ENCODE peak calls at places on chromosomes 7 and 10, in ten cellular contexts. One of them, this sample, is unnamed.

GRCh38 chr7:131897016-131897789 is 340.8 kb upstream of the PODXL start:
- DNase-seq in amygdala: no peak
- DNase-seq in tibial artery: no peak
- DNase-seq in naive B cell: no peak
- DNase-seq in GM10248: no peak
- DNase-seq in activated T-cell treated with anti-CD3 and anti-CD28 coated beads, Interleukin-2, amount 50 U/mL, for 4 hours: no peak
- DNase-seq in kidney tubule cell: peak; percentile 69
- DNase-seq in stimulated activated CD4-positive, alpha-beta T cell treated with anti-CD3 and anti-CD28 coated beads, TNF-alpha, amount 100 ng/mL, for 4 hours: no peak
- DNase-seq in LoVo: no peak
- DNase-seq in sigmoid colon: no peak
- DNase-seq in this sample: no peak

GRCh38 chr7:22351329-22351692 is 5.6 kb downstream of the RAPGEF5 start:
- DNase-seq in sigmoid colon: no peak
- DNase-seq in amygdala: no peak
- DNase-seq in naive B cell: no peak
- DNase-seq in LoVo: peak; percentile 48
- DNase-seq in tibial artery: no peak
- DNase-seq in kidney tubule cell: no peak
- DNase-seq in GM10248: no peak
- DNase-seq in stimulated activated CD4-positive, alpha-beta T cell treated with anti-CD3 and anti-CD28 coated beads, TNF-alpha, amount 100 ng/mL, for 4 hours: no peak
- DNase-seq in activated T-cell treated with anti-CD3 and anti-CD28 coated beads, Interleukin-2, amount 50 U/mL, for 4 hours: no peak
- DNase-seq in this sample: no peak

GRCh38 chr7:100465702-100466311 is 1.7 kb upstream of the SPACDR start:
- DNase-seq in stimulated activated CD4-positive, alpha-beta T cell treated with anti-CD3 and anti-CD28 coated beads, TNF-alpha, amount 100 ng/mL, for 4 hours: no peak
- DNase-seq in sigmoid colon: peak; percentile 92
- DNase-seq in kidney tubule cell: peak; percentile 76
- DNase-seq in tibial artery: peak; percentile 78
- DNase-seq in activated T-cell treated with anti-CD3 and anti-CD28 coated beads, Interleukin-2, amount 50 U/mL, for 4 hours: no peak
- DNase-seq in GM10248: peak; percentile 47
- DNase-seq in amygdala: peak; percentile 91
- DNase-seq in LoVo: no peak
- DNase-seq in naive B cell: no peak
- DNase-seq in this sample: peak; percentile 93

GRCh38 chr10:83425306-83425705 is 714.0 kb upstream of the GHITM start:
- DNase-seq in stimulated activated CD4-positive, alpha-beta T cell treated with anti-CD3 and anti-CD28 coated beads, TNF-alpha, amount 100 ng/mL, for 4 hours: no peak
- DNase-seq in LoVo: no peak
- DNase-seq in kidney tubule cell: no peak
- DNase-seq in GM10248: no peak
- DNase-seq in sigmoid colon: no peak
- DNase-seq in tibial artery: no peak
- DNase-seq in activated T-cell treated with anti-CD3 and anti-CD28 coated beads, Interleukin-2, amount 50 U/mL, for 4 hours: no peak
- DNase-seq in amygdala: no peak
- DNase-seq in naive B cell: no peak
- DNase-seq in this sample: no peak

GRCh38 chr10:25824050-25824449 is 110.0 kb upstream of the MYO3A start:
- DNase-seq in tibial artery: no peak
- DNase-seq in amygdala: no peak
- DNase-seq in GM10248: no peak
- DNase-seq in naive B cell: no peak
- DNase-seq in sigmoid colon: no peak
- DNase-seq in stimulated activated CD4-positive, alpha-beta T cell treated with anti-CD3 and anti-CD28 coated beads, TNF-alpha, amount 100 ng/mL, for 4 hours: no peak
- DNase-seq in kidney tubule cell: no peak
- DNase-seq in LoVo: no peak
- DNase-seq in activated T-cell treated with anti-CD3 and anti-CD28 coated beads, Interleukin-2, amount 50 U/mL, for 4 hours: no peak
- DNase-seq in this sample: no peak

GRCh38 chr10:4947635-4948596 is 15.3 kb upstream of the AKR1C1 start:
- DNase-seq in naive B cell: no peak
- DNase-seq in activated T-cell treated with anti-CD3 and anti-CD28 coated beads, Interleukin-2, amount 50 U/mL, for 4 hours: no peak
- DNase-seq in amygdala: no peak
- DNase-seq in tibial artery: peak; percentile 64
- DNase-seq in LoVo: peak; percentile 86
- DNase-seq in GM10248: no peak
- DNase-seq in stimulated activated CD4-positive, alpha-beta T cell treated with anti-CD3 and anti-CD28 coated beads, TNF-alpha, amount 100 ng/mL, for 4 hours: no peak
- DNase-seq in kidney tubule cell: peak; percentile 95
- DNase-seq in sigmoid colon: peak; percentile 84
- DNase-seq in this sample: no peak

GRCh38 chr10:60048146-60048545 is 141.8 kb upstream of the CCDC6 start:
- DNase-seq in LoVo: no peak
- DNase-seq in kidney tubule cell: peak; percentile 61
- DNase-seq in naive B cell: no peak
- DNase-seq in tibial artery: no peak
- DNase-seq in amygdala: no peak
- DNase-seq in sigmoid colon: no peak
- DNase-seq in stimulated activated CD4-positive, alpha-beta T cell treated with anti-CD3 and anti-CD28 coated beads, TNF-alpha, amount 100 ng/mL, for 4 hours: no peak
- DNase-seq in activated T-cell treated with anti-CD3 and anti-CD28 coated beads, Interleukin-2, amount 50 U/mL, for 4 hours: no peak
- DNase-seq in GM10248: no peak
- DNase-seq in this sample: no peak

GRCh38 chr10:88979153-88979562 is 11.4 kb upstream of the FAS start:
- DNase-seq in LoVo: peak; percentile 62
- DNase-seq in kidney tubule cell: peak; percentile 76
- DNase-seq in sigmoid colon: peak; percentile 93
- DNase-seq in GM10248: no peak
- DNase-seq in activated T-cell treated with anti-CD3 and anti-CD28 coated beads, Interleukin-2, amount 50 U/mL, for 4 hours: no peak
- DNase-seq in naive B cell: no peak
- DNase-seq in amygdala: no peak
- DNase-seq in tibial artery: peak; percentile 54
- DNase-seq in stimulated activated CD4-positive, alpha-beta T cell treated with anti-CD3 and anti-CD28 coated beads, TNF-alpha, amount 100 ng/mL, for 4 hours: no peak
- DNase-seq in this sample: peak; percentile 24

GRCh38 chr7:91089382-91089963 is 174.8 kb upstream of the FZD1 start:
- DNase-seq in naive B cell: peak; percentile 11
- DNase-seq in tibial artery: no peak
- DNase-seq in GM10248: peak; percentile 19
- DNase-seq in kidney tubule cell: peak; percentile 50
- DNase-seq in stimulated activated CD4-positive, alpha-beta T cell treated with anti-CD3 and anti-CD28 coated beads, TNF-alpha, amount 100 ng/mL, for 4 hours: no peak
- DNase-seq in amygdala: no peak
- DNase-seq in sigmoid colon: no peak
- DNase-seq in activated T-cell treated with anti-CD3 and anti-CD28 coated beads, Interleukin-2, amount 50 U/mL, for 4 hours: no peak
- DNase-seq in LoVo: peak; percentile 63
- DNase-seq in this sample: no peak

GRCh38 chr7:113775401-113775800 is 143.4 kb downstream of the PPP1R3A start:
- DNase-seq in amygdala: no peak
- DNase-seq in sigmoid colon: no peak
- DNase-seq in LoVo: no peak
- DNase-seq in stimulated activated CD4-positive, alpha-beta T cell treated with anti-CD3 and anti-CD28 coated beads, TNF-alpha, amount 100 ng/mL, for 4 hours: no peak
- DNase-seq in kidney tubule cell: no peak
- DNase-seq in tibial artery: no peak
- DNase-seq in GM10248: no peak
- DNase-seq in naive B cell: no peak
- DNase-seq in activated T-cell treated with anti-CD3 and anti-CD28 coated beads, Interleukin-2, amount 50 U/mL, for 4 hours: no peak
- DNase-seq in this sample: no peak

GRCh38 chr10:94358480-94358879 is 4.3 kb downstream of the NOC3L start:
- DNase-seq in stimulated activated CD4-positive, alpha-beta T cell treated with anti-CD3 and anti-CD28 coated beads, TNF-alpha, amount 100 ng/mL, for 4 hours: no peak
- DNase-seq in naive B cell: no peak
- DNase-seq in amygdala: no peak
- DNase-seq in tibial artery: no peak
- DNase-seq in activated T-cell treated with anti-CD3 and anti-CD28 coated beads, Interleukin-2, amount 50 U/mL, for 4 hours: no peak
- DNase-seq in sigmoid colon: no peak
- DNase-seq in GM10248: no peak
- DNase-seq in kidney tubule cell: peak; percentile 90
- DNase-seq in LoVo: peak; percentile 32
- DNase-seq in this sample: no peak

GRCh38 chr10:29957887-29958330 is 101.5 kb downstream of the JCAD start:
- DNase-seq in stimulated activated CD4-positive, alpha-beta T cell treated with anti-CD3 and anti-CD28 coated beads, TNF-alpha, amount 100 ng/mL, for 4 hours: no peak
- DNase-seq in amygdala: no peak
- DNase-seq in sigmoid colon: no peak
- DNase-seq in naive B cell: no peak
- DNase-seq in kidney tubule cell: peak; percentile 93
- DNase-seq in LoVo: no peak
- DNase-seq in GM10248: no peak
- DNase-seq in tibial artery: peak; percentile 76
- DNase-seq in activated T-cell treated with anti-CD3 and anti-CD28 coated beads, Interleukin-2, amount 50 U/mL, for 4 hours: no peak
- DNase-seq in this sample: no peak

GRCh38 chr10:89171996-89172395 is 35.1 kb downstream of the CH25H start:
- DNase-seq in stimulated activated CD4-positive, alpha-beta T cell treated with anti-CD3 and anti-CD28 coated beads, TNF-alpha, amount 100 ng/mL, for 4 hours: no peak
- DNase-seq in sigmoid colon: no peak
- DNase-seq in activated T-cell treated with anti-CD3 and anti-CD28 coated beads, Interleukin-2, amount 50 U/mL, for 4 hours: no peak
- DNase-seq in LoVo: no peak
- DNase-seq in tibial artery: no peak
- DNase-seq in kidney tubule cell: no peak
- DNase-seq in naive B cell: no peak
- DNase-seq in amygdala: no peak
- DNase-seq in GM10248: no peak
- DNase-seq in this sample: no peak

GRCh38 chr7:128875523-128875948 is 12.9 kb downstream of the ATP6V1F start:
- DNase-seq in kidney tubule cell: no peak
- DNase-seq in tibial artery: no peak
- DNase-seq in activated T-cell treated with anti-CD3 and anti-CD28 coated beads, Interleukin-2, amount 50 U/mL, for 4 hours: no peak
- DNase-seq in naive B cell: no peak
- DNase-seq in stimulated activated CD4-positive, alpha-beta T cell treated with anti-CD3 and anti-CD28 coated beads, TNF-alpha, amount 100 ng/mL, for 4 hours: no peak
- DNase-seq in LoVo: no peak
- DNase-seq in GM10248: no peak
- DNase-seq in amygdala: no peak
- DNase-seq in sigmoid colon: peak; percentile 52
- DNase-seq in this sample: no peak

GRCh38 chr7:30859940-30860623 is 51.6 kb upstream of the AQP1 start:
- DNase-seq in tibial artery: no peak
- DNase-seq in sigmoid colon: no peak
- DNase-seq in naive B cell: no peak
- DNase-seq in amygdala: no peak
- DNase-seq in activated T-cell treated with anti-CD3 and anti-CD28 coated beads, Interleukin-2, amount 50 U/mL, for 4 hours: no peak
- DNase-seq in GM10248: no peak
- DNase-seq in kidney tubule cell: peak; percentile 52
- DNase-seq in LoVo: no peak
- DNase-seq in stimulated activated CD4-positive, alpha-beta T cell treated with anti-CD3 and anti-CD28 coated beads, TNF-alpha, amount 100 ng/mL, for 4 hours: no peak
- DNase-seq in this sample: no peak

GRCh38 chr7:14639801-14640200 is 262.8 kb downstream of the DGKB start:
- DNase-seq in sigmoid colon: no peak
- DNase-seq in LoVo: no peak
- DNase-seq in kidney tubule cell: no peak
- DNase-seq in amygdala: no peak
- DNase-seq in activated T-cell treated with anti-CD3 and anti-CD28 coated beads, Interleukin-2, amount 50 U/mL, for 4 hours: no peak
- DNase-seq in GM10248: no peak
- DNase-seq in tibial artery: no peak
- DNase-seq in naive B cell: no peak
- DNase-seq in stimulated activated CD4-positive, alpha-beta T cell treated with anti-CD3 and anti-CD28 coated beads, TNF-alpha, amount 100 ng/mL, for 4 hours: no peak
- DNase-seq in this sample: no peak

GRCh38 chr7:122430710-122431109 is 126.2 kb upstream of the FEZF1 start:
- DNase-seq in stimulated activated CD4-positive, alpha-beta T cell treated with anti-CD3 and anti-CD28 coated beads, TNF-alpha, amount 100 ng/mL, for 4 hours: no peak
- DNase-seq in LoVo: no peak
- DNase-seq in amygdala: no peak
- DNase-seq in kidney tubule cell: no peak
- DNase-seq in sigmoid colon: no peak
- DNase-seq in tibial artery: no peak
- DNase-seq in GM10248: no peak
- DNase-seq in activated T-cell treated with anti-CD3 and anti-CD28 coated beads, Interleukin-2, amount 50 U/mL, for 4 hours: no peak
- DNase-seq in naive B cell: no peak
- DNase-seq in this sample: no peak

GRCh38 chr7:47609803-47610452 is 28.0 kb upstream of the TNS3 start:
- DNase-seq in GM10248: no peak
- DNase-seq in tibial artery: peak; percentile 73
- DNase-seq in naive B cell: no peak
- DNase-seq in kidney tubule cell: no peak
- DNase-seq in sigmoid colon: peak; percentile 82
- DNase-seq in activated T-cell treated with anti-CD3 and anti-CD28 coated beads, Interleukin-2, amount 50 U/mL, for 4 hours: no peak
- DNase-seq in amygdala: no peak
- DNase-seq in stimulated activated CD4-positive, alpha-beta T cell treated with anti-CD3 and anti-CD28 coated beads, TNF-alpha, amount 100 ng/mL, for 4 hours: no peak
- DNase-seq in LoVo: no peak
- DNase-seq in this sample: no peak

GRCh38 chr7:158125091-158125490 is 462.5 kb downstream of the PTPRN2 start:
- DNase-seq in sigmoid colon: peak; percentile 57
- DNase-seq in activated T-cell treated with anti-CD3 and anti-CD28 coated beads, Interleukin-2, amount 50 U/mL, for 4 hours: no peak
- DNase-seq in stimulated activated CD4-positive, alpha-beta T cell treated with anti-CD3 and anti-CD28 coated beads, TNF-alpha, amount 100 ng/mL, for 4 hours: no peak
- DNase-seq in LoVo: no peak
- DNase-seq in naive B cell: no peak
- DNase-seq in GM10248: no peak
- DNase-seq in kidney tubule cell: no peak
- DNase-seq in amygdala: no peak
- DNase-seq in tibial artery: peak; percentile 10
- DNase-seq in this sample: no peak

GRCh38 chr7:20506175-20506574 is 109.3 kb upstream of the ABCB5 start:
- DNase-seq in tibial artery: no peak
- DNase-seq in GM10248: no peak
- DNase-seq in naive B cell: no peak
- DNase-seq in stimulated activated CD4-positive, alpha-beta T cell treated with anti-CD3 and anti-CD28 coated beads, TNF-alpha, amount 100 ng/mL, for 4 hours: no peak
- DNase-seq in activated T-cell treated with anti-CD3 and anti-CD28 coated beads, Interleukin-2, amount 50 U/mL, for 4 hours: no peak
- DNase-seq in kidney tubule cell: no peak
- DNase-seq in amygdala: no peak
- DNase-seq in sigmoid colon: no peak
- DNase-seq in LoVo: no peak
- DNase-seq in this sample: no peak

GRCh38 chr10:44382131-44382858 is 2.6 kb downstream of the CXCL12 start:
- DNase-seq in LoVo: no peak
- DNase-seq in tibial artery: peak; percentile 16
- DNase-seq in kidney tubule cell: peak; percentile 14
- DNase-seq in amygdala: no peak
- DNase-seq in stimulated activated CD4-positive, alpha-beta T cell treated with anti-CD3 and anti-CD28 coated beads, TNF-alpha, amount 100 ng/mL, for 4 hours: no peak
- DNase-seq in activated T-cell treated with anti-CD3 and anti-CD28 coated beads, Interleukin-2, amount 50 U/mL, for 4 hours: no peak
- DNase-seq in sigmoid colon: peak; percentile 57
- DNase-seq in GM10248: no peak
- DNase-seq in naive B cell: no peak
- DNase-seq in this sample: no peak

GRCh38 chr10:93475871-93476270 is 6.3 kb downstream of the MYOF start:
- DNase-seq in GM10248: no peak
- DNase-seq in activated T-cell treated with anti-CD3 and anti-CD28 coated beads, Interleukin-2, amount 50 U/mL, for 4 hours: no peak
- DNase-seq in stimulated activated CD4-positive, alpha-beta T cell treated with anti-CD3 and anti-CD28 coated beads, TNF-alpha, amount 100 ng/mL, for 4 hours: no peak
- DNase-seq in amygdala: no peak
- DNase-seq in kidney tubule cell: peak; percentile 91
- DNase-seq in LoVo: peak; percentile 96
- DNase-seq in naive B cell: no peak
- DNase-seq in tibial artery: no peak
- DNase-seq in sigmoid colon: no peak
- DNase-seq in this sample: no peak

GRCh38 chr10:124035306-124035927 is 58.0 kb downstream of the CHST15 start:
- DNase-seq in activated T-cell treated with anti-CD3 and anti-CD28 coated beads, Interleukin-2, amount 50 U/mL, for 4 hours: no peak
- DNase-seq in naive B cell: no peak
- DNase-seq in amygdala: no peak
- DNase-seq in LoVo: no peak
- DNase-seq in GM10248: no peak
- DNase-seq in kidney tubule cell: no peak
- DNase-seq in tibial artery: no peak
- DNase-seq in stimulated activated CD4-positive, alpha-beta T cell treated with anti-CD3 and anti-CD28 coated beads, TNF-alpha, amount 100 ng/mL, for 4 hours: no peak
- DNase-seq in sigmoid colon: no peak
- DNase-seq in this sample: no peak

GRCh38 chr7:20033621-20034200 is 183.5 kb downstream of the MACC1 start:
- DNase-seq in amygdala: no peak
- DNase-seq in activated T-cell treated with anti-CD3 and anti-CD28 coated beads, Interleukin-2, amount 50 U/mL, for 4 hours: no peak
- DNase-seq in sigmoid colon: peak; percentile 69
- DNase-seq in GM10248: no peak
- DNase-seq in kidney tubule cell: peak; percentile 84
- DNase-seq in naive B cell: no peak
- DNase-seq in tibial artery: no peak
- DNase-seq in stimulated activated CD4-positive, alpha-beta T cell treated with anti-CD3 and anti-CD28 coated beads, TNF-alpha, amount 100 ng/mL, for 4 hours: no peak
- DNase-seq in LoVo: no peak
- DNase-seq in this sample: no peak

GRCh38 chr10:62589689-62590088 is 214.8 kb upstream of the ADO start:
- DNase-seq in GM10248: no peak
- DNase-seq in stimulated activated CD4-positive, alpha-beta T cell treated with anti-CD3 and anti-CD28 coated beads, TNF-alpha, amount 100 ng/mL, for 4 hours: no peak
- DNase-seq in activated T-cell treated with anti-CD3 and anti-CD28 coated beads, Interleukin-2, amount 50 U/mL, for 4 hours: no peak
- DNase-seq in kidney tubule cell: no peak
- DNase-seq in tibial artery: no peak
- DNase-seq in amygdala: no peak
- DNase-seq in sigmoid colon: no peak
- DNase-seq in LoVo: no peak
- DNase-seq in naive B cell: no peak
- DNase-seq in this sample: no peak

GRCh38 chr10:97598407-97599271 is 9.1 kb downstream of the C10orf62 start:
- DNase-seq in tibial artery: no peak
- DNase-seq in stimulated activated CD4-positive, alpha-beta T cell treated with anti-CD3 and anti-CD28 coated beads, TNF-alpha, amount 100 ng/mL, for 4 hours: no peak
- DNase-seq in kidney tubule cell: peak; percentile 52
- DNase-seq in naive B cell: no peak
- DNase-seq in amygdala: no peak
- DNase-seq in sigmoid colon: no peak
- DNase-seq in GM10248: no peak
- DNase-seq in activated T-cell treated with anti-CD3 and anti-CD28 coated beads, Interleukin-2, amount 50 U/mL, for 4 hours: no peak
- DNase-seq in LoVo: no peak
- DNase-seq in this sample: no peak

GRCh38 chr7:138934861-138935260 is 46.3 kb downstream of the KIAA1549 start:
- DNase-seq in stimulated activated CD4-positive, alpha-beta T cell treated with anti-CD3 and anti-CD28 coated beads, TNF-alpha, amount 100 ng/mL, for 4 hours: no peak
- DNase-seq in tibial artery: no peak
- DNase-seq in naive B cell: no peak
- DNase-seq in activated T-cell treated with anti-CD3 and anti-CD28 coated beads, Interleukin-2, amount 50 U/mL, for 4 hours: no peak
- DNase-seq in amygdala: no peak
- DNase-seq in GM10248: no peak
- DNase-seq in kidney tubule cell: peak; percentile 71
- DNase-seq in sigmoid colon: no peak
- DNase-seq in LoVo: peak; percentile 79
- DNase-seq in this sample: no peak

GRCh38 chr10:132640326-132641125 is 102.9 kb downstream of the INPP5A start:
- DNase-seq in activated T-cell treated with anti-CD3 and anti-CD28 coated beads, Interleukin-2, amount 50 U/mL, for 4 hours: no peak
- DNase-seq in tibial artery: no peak
- DNase-seq in GM10248: no peak
- DNase-seq in amygdala: no peak
- DNase-seq in kidney tubule cell: no peak
- DNase-seq in stimulated activated CD4-positive, alpha-beta T cell treated with anti-CD3 and anti-CD28 coated beads, TNF-alpha, amount 100 ng/mL, for 4 hours: no peak
- DNase-seq in sigmoid colon: peak; percentile 65
- DNase-seq in naive B cell: no peak
- DNase-seq in LoVo: no peak
- DNase-seq in this sample: no peak